ENCODE peak calls at places on chromosomes 1 and 21, in nine cellular contexts. L is CD8-positive, alpha-beta T cell; Y is uterus; T is PC-9; F is aorta; Q is neuronal stem cell; V is ovary; H is small intestine; B is testis. N is an unnamed sample. For H3K4me1, the result is how much of the 10 kb centered on the place peaks cover.

GRCh38 chr1:95233737-95234493 is at the start of gene RWDD3:
- DNase-seq in L (peak), Y (peak), T (peak), F (peak), Q (peak), V (peak), H (peak), B (peak), N (peak)

GRCh38 chr1:233482388-233482787 is 131.5 kb upstream of the KCNK1 start:
- DNase-seq in L (no peak), Y (no peak), T (no peak), F (no peak), Q (no peak), V (no peak), H (no peak), B (no peak), N (no peak)

GRCh38 chr1:8705104-8705503 is 112.3 kb downstream of the RERE start:
- DNase-seq in L (no peak), Y (no peak), T (peak), F (no peak), Q (no peak), V (no peak), H (no peak), B (no peak), N (no peak)

GRCh38 chr1:15101112-15101760 is 52.3 kb upstream of the TMEM51 start:
- DNase-seq in L (no peak), Y (no peak), T (no peak), F (no peak), Q (no peak), V (no peak), H (no peak), B (no peak), N (no peak)

GRCh38 chr1:109658533-109659051 is 2.7 kb downstream of the GSTM4 start:
- DNase-seq in L (no peak), Y (no peak), T (no peak), F (no peak), Q (no peak), V (peak), H (no peak), B (no peak), N (no peak)

GRCh38 chr1:218347316-218347712 is 2.2 kb downstream of the TGFB2 start:
- DNase-seq in L (no peak), Y (peak), T (peak), F (no peak), Q (no peak), V (peak), H (no peak), B (peak), N (no peak)

GRCh38 chr1:231806623-231807470 is 180.3 kb downstream of the DISC1 start:
- DNase-seq in L (no peak), Y (no peak), T (peak), F (peak), Q (peak), V (no peak), H (peak), B (peak), N (peak)

GRCh38 chr1:89369331-89369730 is 5.5 kb downstream of the GBP6 start:
- DNase-seq in L (no peak), Y (no peak), T (no peak), F (no peak), Q (no peak), V (no peak), H (no peak), B (no peak), N (no peak)

GRCh38 chr1:7595338-7595737 is 175.8 kb upstream of the VAMP3 start:
- DNase-seq in L (no peak), Y (no peak), T (no peak), F (peak), Q (no peak), V (no peak), H (no peak), B (no peak), N (no peak)

GRCh38 chr1:204288061-204288588 is 71.6 kb downstream of the PLEKHA6 start:
- DNase-seq in L (no peak), Y (peak), T (peak), F (no peak), Q (no peak), V (peak), H (peak), B (no peak), N (peak)

GRCh38 chr1:18344755-18345154 is 136.0 kb upstream of the KLHDC7A start:
- DNase-seq in L (no peak), Y (no peak), T (no peak), F (no peak), Q (no peak), V (no peak), H (no peak), B (peak), N (no peak)

GRCh38 chr1:240212552-240212951 is 120.9 kb downstream of the FMN2 start:
- DNase-seq in L (no peak), Y (no peak), T (no peak), F (no peak), Q (no peak), V (no peak), H (no peak), B (no peak), N (no peak)

GRCh38 chr1:184299076-184299790 is 87.6 kb upstream of the C1orf21 start:
- DNase-seq in L (no peak), Y (no peak), T (no peak), F (no peak), Q (no peak), V (no peak), H (no peak), B (no peak), N (no peak)

GRCh38 chr1:170366980-170367379 is 165.0 kb upstream of the GORAB start:
- DNase-seq in L (no peak), Y (no peak), T (no peak), F (no peak), Q (no peak), V (no peak), H (no peak), B (no peak), N (no peak)

GRCh38 chr1:200182701-200183100 is 155.2 kb downstream of the NR5A2 start:
- DNase-seq in L (no peak), Y (no peak), T (no peak), F (no peak), Q (no peak), V (no peak), H (no peak), B (no peak), N (no peak)

GRCh38 chr1:171477804-171478203 is 7.5 kb upstream of the PRRC2C start:
- DNase-seq in L (no peak), Y (no peak), T (no peak), F (no peak), Q (no peak), V (no peak), H (no peak), B (no peak), N (no peak)

GRCh38 chr1:204513117-204513716 is 3.0 kb upstream of the MDM4 start:
- DNase-seq in L (peak), Y (no peak), T (no peak), F (peak), Q (no peak), V (no peak), H (peak), B (no peak), N (no peak)

GRCh38 chr1:190175320-190175719 is 302.3 kb downstream of the BRINP3 start:
- DNase-seq in L (no peak), Y (no peak), T (no peak), F (no peak), Q (no peak), V (no peak), H (no peak), B (no peak), N (no peak)

GRCh38 chr1:196344462-196344861 is 263.8 kb downstream of the KCNT2 start:
- DNase-seq in L (no peak), Y (no peak), T (no peak), F (no peak), Q (peak), V (no peak), H (no peak), B (no peak), N (no peak)

GRCh38 chr1:206916000-206916709 is 5.6 kb downstream of the FCMR start:
- DNase-seq in L (no peak), Y (no peak), T (no peak), F (no peak), Q (no peak), V (no peak), H (no peak), B (no peak), N (no peak)

GRCh38 chr21:46069166-46069565 is 28.7 kb upstream of the COL6A2 start:
- DNase-seq in L (no peak), Y (no peak), T (no peak), F (no peak), Q (no peak), V (peak), H (no peak), B (peak), N (no peak)

GRCh38 chr1:178578541-178578940 is 65.6 kb downstream of the TEX35 start:
- DNase-seq in L (no peak), Y (no peak), T (no peak), F (no peak), Q (no peak), V (no peak), H (no peak), B (no peak), N (no peak)
- H3K4me1 ChIP-seq in L (under half), Y (under half), T (under half), F (under half), Q (under half), V (under half), H (under half), B (under half), N (under half)

GRCh38 chr1:47594627-47595026 is 156.8 kb downstream of the FOXD2 start:
- DNase-seq in L (no peak), Y (no peak), T (no peak), F (no peak), Q (no peak), V (no peak), H (no peak), B (no peak), N (no peak)

GRCh38 chr1:47593001-47593568 is 155.2 kb downstream of the FOXD2 start:
- DNase-seq in L (no peak), Y (no peak), T (no peak), F (no peak), Q (no peak), V (no peak), H (peak), B (no peak), N (no peak)

GRCh38 chr1:47593598-47594285 is 155.9 kb downstream of the FOXD2 start:
- DNase-seq in L (no peak), Y (no peak), T (no peak), F (no peak), Q (no peak), V (no peak), H (no peak), B (no peak), N (no peak)

GRCh38 chr1:47598357-47598756 is 160.5 kb downstream of the FOXD2 start:
- DNase-seq in L (no peak), Y (no peak), T (no peak), F (no peak), Q (no peak), V (no peak), H (no peak), B (no peak), N (no peak)

DNA sequence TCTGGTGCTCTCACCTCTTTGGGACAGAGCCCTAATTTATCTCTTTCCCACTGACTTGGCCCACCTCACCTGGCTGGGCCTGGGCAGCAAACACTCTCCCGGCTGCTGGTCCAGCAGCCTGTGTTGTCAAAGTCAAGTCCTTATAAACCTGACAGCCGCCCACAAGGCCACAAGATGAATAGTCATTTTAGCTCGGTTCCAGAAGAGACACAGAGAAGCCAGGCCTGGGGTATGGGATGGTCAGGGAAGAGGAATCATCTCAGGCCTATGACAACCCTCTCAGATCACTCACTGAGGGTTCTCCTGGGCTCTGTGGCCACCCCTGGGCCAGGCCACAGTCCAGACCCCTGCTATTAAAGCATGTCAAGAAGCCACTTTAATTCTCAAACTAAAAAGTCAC is 158.5 kb downstream of the FOXD2 start:
- DNase-seq in L (no peak), Y (no peak), T (no peak), F (no peak), Q (no peak), V (no peak), H (no peak), B (no peak), N (no peak)
- H3K4me3 ChIP-seq in L (no peak), Y (no peak), T (no peak), F (no peak), Q (no peak), V (no peak), H (no peak), B (no peak), N (no peak)

GRCh38 chr1:110770832-110771231 is 96.1 kb upstream of the KCNA3 start:
- DNase-seq in L (no peak), Y (no peak), T (peak), F (no peak), Q (no peak), V (no peak), H (no peak), B (no peak), N (no peak)

GRCh38 chr1:110777228-110777627 is 95.7 kb upstream of the CD53 start:
- DNase-seq in L (no peak), Y (no peak), T (no peak), F (no peak), Q (no peak), V (no peak), H (no peak), B (no peak), N (no peak)

GRCh38 chr1:110771245-110772022 is 96.7 kb upstream of the KCNA3 start:
- DNase-seq in L (no peak), Y (no peak), T (peak), F (no peak), Q (no peak), V (no peak), H (no peak), B (no peak), N (no peak)

GRCh38 chr1:110773813-110774212 is 99.1 kb upstream of the KCNA3 start:
- DNase-seq in L (no peak), Y (no peak), T (no peak), F (no peak), Q (no peak), V (no peak), H (no peak), B (no peak), N (no peak)

GRCh38 chr1:110774398-110774797 is 98.5 kb upstream of the CD53 start:
- DNase-seq in L (no peak), Y (no peak), T (no peak), F (no peak), Q (no peak), V (no peak), H (no peak), B (no peak), N (no peak)
- H3K4me1 ChIP-seq in L (under half), Y (under half), T (under half), F (under half), Q (under half), V (under half), H (under half), B (under half), N (under half)

GRCh38 chr1:155134322-155134721 is 1.3 kb upstream of the SLC50A1 start:
- DNase-seq in L (no peak), Y (no peak), T (no peak), F (no peak), Q (no peak), V (peak), H (peak), B (no peak), N (no peak)

GRCh38 chr1:155133799-155134281 is 1.8 kb upstream of the SLC50A1 start:
- DNase-seq in L (no peak), Y (no peak), T (no peak), F (no peak), Q (no peak), V (no peak), H (peak), B (no peak), N (no peak)

GRCh38 chr1:155135416-155136197 is at the start of gene SLC50A1:
- DNase-seq in L (peak), Y (peak), T (peak), F (peak), Q (peak), V (peak), H (peak), B (peak), N (peak)

GRCh38 chr1:155136728-155137127 is 1.1 kb downstream of the SLC50A1 start:
- DNase-seq in L (no peak), Y (no peak), T (no peak), F (no peak), Q (no peak), V (no peak), H (peak), B (no peak), N (no peak)

DNA sequence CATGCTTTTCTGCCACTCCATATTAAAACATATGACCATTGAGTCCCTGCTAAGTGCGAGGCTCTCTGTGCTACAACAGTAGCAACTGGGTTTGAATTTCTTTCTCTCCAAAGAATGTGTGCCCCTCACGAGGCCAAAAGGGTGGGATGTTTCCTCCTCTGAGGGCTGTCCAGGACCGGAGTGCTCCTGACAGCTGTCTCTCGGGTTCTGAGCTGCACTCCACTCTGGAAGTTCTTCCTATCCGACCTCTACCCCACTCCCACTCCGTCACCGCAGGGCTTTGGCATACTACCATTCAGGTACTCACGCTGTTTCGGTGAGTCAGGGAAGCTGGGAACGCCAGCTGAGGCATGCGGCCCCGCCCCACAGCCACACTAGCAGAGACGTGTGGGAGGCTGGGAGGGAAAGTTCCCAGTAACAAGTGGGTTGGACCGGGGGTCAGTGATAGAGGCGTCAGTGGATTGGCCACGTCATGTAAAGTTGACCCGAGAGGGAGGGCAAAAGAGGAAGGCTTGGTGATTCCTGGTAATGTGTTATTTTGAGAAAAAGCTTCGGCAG is 715 bp upstream of the SLC50A1 start:
- DNase-seq in L (no peak), Y (peak), T (peak), F (peak), Q (peak), V (peak), H (peak), B (peak), N (peak)
- H3K4me3 ChIP-seq in L (peak), Y (peak), T (peak), F (peak), Q (peak), V (peak), H (peak), B (peak), N (peak)

DNA sequence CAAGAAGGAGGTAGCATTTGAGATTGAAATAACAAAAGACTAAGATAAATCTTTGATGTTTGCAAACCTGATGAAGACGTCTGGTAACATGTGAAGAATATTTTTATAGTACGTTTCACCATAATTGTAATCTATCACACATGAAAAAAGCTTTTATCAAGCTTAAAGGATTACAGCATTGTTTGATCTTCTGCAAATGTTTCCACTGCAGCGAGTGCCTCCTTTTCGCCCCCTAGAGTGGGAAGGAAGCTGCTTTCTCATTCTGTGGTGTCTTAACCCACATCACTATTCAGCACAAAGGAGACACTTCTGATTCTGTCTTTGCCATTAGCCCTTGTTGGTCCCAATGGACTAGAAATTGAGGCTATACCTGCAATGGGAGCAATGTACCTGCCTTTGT is 46.0 kb upstream of the IL12RB2 start:
- DNase-seq in L (no peak), Y (no peak), T (no peak), F (no peak), Q (no peak), V (no peak), H (no peak), B (no peak), N (no peak)
- H3K4me1 ChIP-seq in L (under half), Y (under half), T (under half), F (under half), Q (under half), V (under half), H (under half), B (under half), N (under half)

DNA sequence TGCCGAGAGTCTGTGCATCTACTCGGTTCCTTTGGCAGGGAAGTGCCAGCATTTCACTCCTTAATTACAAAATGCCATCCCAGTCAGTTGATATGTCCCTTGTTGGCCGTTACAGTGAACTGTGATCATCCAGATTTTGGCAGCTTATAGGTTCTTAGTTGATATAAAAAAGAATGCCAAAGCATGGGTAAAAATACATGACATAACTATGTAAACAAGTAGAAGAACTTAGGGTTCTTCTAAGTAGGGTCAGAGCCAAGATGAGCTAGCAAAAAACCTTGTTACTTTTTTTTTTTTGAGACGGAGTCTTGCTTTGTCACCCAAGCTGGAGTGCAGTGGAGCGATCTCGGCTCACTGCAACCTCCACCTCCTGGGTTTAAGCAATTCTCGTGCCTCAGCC is 76.6 kb downstream of the UBE4B start:
- DNase-seq in L (no peak), Y (no peak), T (no peak), F (no peak), Q (no peak), V (no peak), H (no peak), B (no peak), N (no peak)
- H3K4me3 ChIP-seq in L (no peak), Y (no peak), T (no peak), F (no peak), Q (no peak), V (no peak), H (no peak), B (no peak), N (peak)

GRCh38 chr1:108559215-108560142 is at the start of gene EEIG2:
- DNase-seq in L (peak), Y (peak), T (peak), F (peak), Q (peak), V (peak), H (peak), B (peak), N (peak)

GRCh38 chr1:108561731-108562326 is 1.9 kb downstream of the EEIG2 start:
- DNase-seq in L (peak), Y (peak), T (peak), F (peak), Q (no peak), V (peak), H (peak), B (peak), N (peak)

GRCh38 chr1:108560143-108560429 is 186 bp downstream of the EEIG2 start:
- DNase-seq in L (no peak), Y (no peak), T (no peak), F (no peak), Q (no peak), V (peak), H (no peak), B (no peak), N (peak)

GRCh38 chr1:108561145-108561458 is 1.2 kb downstream of the EEIG2 start:
- DNase-seq in L (no peak), Y (no peak), T (no peak), F (no peak), Q (no peak), V (no peak), H (peak), B (no peak), N (no peak)

DNA sequence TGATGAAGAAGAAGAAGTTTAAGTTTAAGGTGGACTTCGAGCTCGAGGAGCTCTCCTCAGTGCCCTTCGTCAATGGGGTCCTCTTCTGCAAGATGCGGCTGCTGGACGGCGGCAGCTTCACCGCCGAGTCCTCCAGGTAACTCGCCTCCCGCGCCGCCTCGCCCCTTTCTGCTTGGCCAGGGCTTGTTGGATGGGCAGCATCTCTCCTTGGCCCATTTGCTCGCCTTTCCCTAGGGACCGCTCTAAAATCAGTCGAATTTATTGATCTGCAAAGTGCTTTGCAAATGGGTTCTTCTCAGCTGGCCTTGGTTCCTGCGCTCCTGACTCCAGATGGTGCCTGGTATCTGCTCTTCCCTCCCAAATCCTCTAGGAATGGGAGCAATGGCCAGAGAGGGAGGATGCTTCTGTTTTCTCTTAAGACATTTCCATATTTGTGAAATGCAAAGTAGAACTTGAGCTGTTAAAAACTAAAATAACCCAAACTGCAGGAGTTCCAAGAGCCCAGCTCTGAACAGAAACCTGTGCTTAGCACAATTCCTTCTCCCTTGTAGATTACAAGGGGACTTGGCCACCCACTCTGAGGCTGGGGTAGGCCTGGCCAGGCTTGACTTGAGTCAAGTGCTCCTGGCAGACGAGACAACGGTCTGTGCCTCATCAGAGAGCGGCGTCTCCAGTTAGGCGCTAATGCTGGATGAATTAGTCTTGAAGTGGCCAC is 687 bp downstream of the EEIG2 start:
- DNase-seq in L (peak), Y (peak), T (peak), F (peak), Q (no peak), V (peak), H (peak), B (peak), N (peak)
- H3K4me1 ChIP-seq in L (under half), Y (under half), T (under half), F (under half), Q (under half), V (under half), H (under half), B (under half), N (under half)

N was measured in left ventricle myocardium inferior.